ENCODE peak calls at places on chromosomes 5 and 9, in four cellular contexts. D is effector CD4-positive, alpha-beta T cell; O is glutamatergic neuron; T is vagina. L is an unnamed sample.

GRCh38 chr9:93084471-93084881 is 11.5 kb upstream of the CARD19 start:
- DNase-seq in T (peak; percentile 76), D (no peak), O (no peak), L (peak; percentile 3)

GRCh38 chr5:140546851-140547507 is 483 bp upstream of the EIF4EBP3 start:
- DNase-seq in O (no peak), T (peak; percentile 89), D (no peak), L (no peak)

GRCh38 chr9:98833090-98833956 is 25.9 kb downstream of the GALNT12 start:
- DNase-seq in D (no peak), O (no peak), T (no peak), L (no peak)

GRCh38 chr9:94900222-94901018 is 173.9 kb downstream of the AOPEP start:
- DNase-seq in D (no peak), T (peak; percentile 87), O (no peak), L (no peak)

GRCh38 chr9:121660876-121661275 is 9.4 kb downstream of the DAB2IP start:
- DNase-seq in D (no peak), O (no peak), T (no peak), L (no peak)

GRCh38 chr9:4010309-4010708 is 289.6 kb downstream of the GLIS3 start:
- DNase-seq in D (no peak), O (no peak), T (no peak), L (no peak)

GRCh38 chr5:39631948-39632347 is 207.2 kb upstream of the DAB2 start:
- DNase-seq in O (no peak), D (no peak), T (no peak), L (no peak)

GRCh38 chr5:176133877-176134276 is 104.3 kb upstream of the SIMC1 start:
- DNase-seq in D (no peak), T (no peak), O (no peak), L (no peak)